ENCODE peak calls at places on chromosomes 1 and 21, in six cellular contexts. X is fibroblast of lung, E is mesendoderm, D is HCT116, K is H9, H is IMR-90. Q is an unnamed sample. For H3K4me1, the result is how much of the 10 kb centered on the place peaks cover.

GRCh38 chr1:86687595-86687994 is 16.8 kb upstream of the SH3GLB1 start:
- DNase-seq in X (peak), E (no peak), D (no peak), K (no peak), H (no peak), Q (no peak)

GRCh38 chr1:36128126-36128904 is 3.3 kb upstream of the COL8A2 start:
- DNase-seq in X (no peak), E (no peak), D (no peak), K (no peak), H (peak), Q (no peak)

GRCh38 chr21:36647279-36648093 is 51.4 kb upstream of the SIM2 start:
- DNase-seq in X (peak), E (peak), D (no peak), K (peak), H (peak), Q (no peak)

GRCh38 chr1:36534711-36535412 is 52.1 kb upstream of the CSF3R start:
- DNase-seq in X (no peak), E (no peak), D (no peak), K (peak), H (no peak), Q (no peak)

GRCh38 chr1:216250861-216251260 is 172.4 kb downstream of the USH2A start:
- DNase-seq in X (no peak), E (no peak), D (no peak), K (no peak), H (no peak), Q (no peak)

GRCh38 chr1:11581455-11581854 is 72.8 kb downstream of the FBXO2 start:
- DNase-seq in X (no peak), E (peak), D (no peak), K (no peak), H (no peak), Q (no peak)

GRCh38 chr1:155773221-155773620 is 83.8 kb downstream of the GON4L start:
- DNase-seq in X (no peak), E (no peak), D (no peak), K (no peak), H (no peak), Q (no peak)

GRCh38 chr1:175072131-175072941 is 4.7 kb downstream of the TNN start:
- DNase-seq in X (peak), E (peak), D (no peak), K (peak), H (peak), Q (no peak)

GRCh38 chr21:29146726-29147125 is 16.3 kb downstream of the MAP3K7CL start:
- DNase-seq in X (no peak), E (no peak), D (no peak), K (no peak), H (no peak), Q (no peak)

GRCh38 chr1:16146888-16147614 is 8.8 kb downstream of the EPHA2 start:
- DNase-seq in X (no peak), E (peak), D (no peak), K (no peak), H (peak), Q (no peak)
- H3K9ac ChIP-seq in X (peak), E (peak), D (peak), K (no peak), H (peak), Q (no peak)

GRCh38 chr1:233107130-233107529 is 156.7 kb downstream of the NTPCR start:
- DNase-seq in X (no peak), E (no peak), D (no peak), K (no peak), H (no peak), Q (no peak)
- H3K4me1 ChIP-seq in X (under half), E (under half), D (under half), K (under half), H (under half), Q (under half)

GRCh38 chr1:16913616-16913865 is 8.2 kb upstream of the CROCC start:
- DNase-seq in X (no peak), E (no peak), D (no peak), K (no peak), H (no peak), Q (no peak)
- H3K9ac ChIP-seq in X (peak), E (peak), D (peak), K (no peak), H (peak), Q (peak)

DNA sequence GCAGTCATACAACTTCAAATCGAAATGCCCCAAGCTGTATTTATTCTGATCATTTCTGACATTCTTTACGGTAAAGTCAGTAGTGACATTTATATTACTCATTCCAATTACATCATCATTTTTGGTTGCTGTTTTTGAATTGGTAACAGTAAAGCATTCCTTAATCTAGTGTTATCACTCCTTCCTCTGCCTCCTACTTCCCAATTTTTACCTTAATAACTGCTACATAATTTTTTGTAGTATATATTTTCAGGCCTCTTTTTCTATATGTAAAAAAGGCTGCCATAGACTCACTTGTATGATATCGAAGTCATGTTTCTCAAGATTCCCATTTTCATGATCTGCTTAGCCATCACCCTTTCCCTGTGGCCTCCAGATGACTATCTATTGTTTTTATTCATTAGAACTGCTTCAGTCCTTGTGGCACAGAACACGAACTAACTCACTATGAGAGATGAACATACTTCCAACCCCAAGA is 167.2 kb downstream of the RUNX1 start:
- DNase-seq in X (peak), E (no peak), D (no peak), K (no peak), H (peak), Q (no peak)
- H3K4me1 ChIP-seq in X (under half), E (under half), D (half or more), K (under half), H (under half), Q (under half)

GRCh38 chr1:24535778-24536177 is 20.1 kb upstream of the NCMAP start:
- DNase-seq in X (no peak), E (no peak), D (no peak), K (no peak), H (no peak), Q (no peak)
- H3K9ac ChIP-seq in X (no peak), E (no peak), D (peak), K (no peak), H (no peak), Q (no peak)

GRCh38 chr1:246579818-246580217 is 13.6 kb downstream of the CNST start:
- DNase-seq in X (no peak), E (no peak), D (no peak), K (no peak), H (no peak), Q (no peak)

GRCh38 chr1:246577082-246577719 is 10.9 kb downstream of the CNST start:
- DNase-seq in X (no peak), E (no peak), D (no peak), K (no peak), H (no peak), Q (no peak)

GRCh38 chr1:246576709-246577032 is 10.4 kb downstream of the CNST start:
- DNase-seq in X (no peak), E (no peak), D (no peak), K (no peak), H (no peak), Q (no peak)

GRCh38 chr1:246580497-246581047 is 14.3 kb downstream of the CNST start:
- DNase-seq in X (no peak), E (no peak), D (no peak), K (no peak), H (no peak), Q (no peak)

DNA sequence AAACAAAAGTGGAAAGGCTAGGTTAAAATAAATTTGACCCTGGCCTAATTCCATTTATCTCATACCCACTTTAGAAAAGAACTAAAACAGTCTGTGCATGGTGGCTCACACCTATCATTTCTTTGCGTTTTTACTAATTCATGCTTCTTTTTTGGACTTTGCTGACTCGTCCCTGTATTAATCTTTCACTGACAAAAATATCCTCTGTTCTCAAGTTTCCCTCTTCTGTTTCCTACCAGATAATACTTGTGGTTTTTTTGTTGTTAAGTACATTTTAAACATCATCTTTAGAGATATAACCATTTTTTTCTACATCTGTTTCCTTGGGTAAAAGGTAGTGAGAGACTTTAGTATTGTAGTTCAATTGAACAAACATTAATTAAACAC is 11.5 kb downstream of the CNST start:
- DNase-seq in X (no peak), E (no peak), D (no peak), K (no peak), H (peak), Q (no peak)
- H3K4me1 ChIP-seq in X (under half), E (under half), D (under half), K (under half), H (under half), Q (under half)

DNA sequence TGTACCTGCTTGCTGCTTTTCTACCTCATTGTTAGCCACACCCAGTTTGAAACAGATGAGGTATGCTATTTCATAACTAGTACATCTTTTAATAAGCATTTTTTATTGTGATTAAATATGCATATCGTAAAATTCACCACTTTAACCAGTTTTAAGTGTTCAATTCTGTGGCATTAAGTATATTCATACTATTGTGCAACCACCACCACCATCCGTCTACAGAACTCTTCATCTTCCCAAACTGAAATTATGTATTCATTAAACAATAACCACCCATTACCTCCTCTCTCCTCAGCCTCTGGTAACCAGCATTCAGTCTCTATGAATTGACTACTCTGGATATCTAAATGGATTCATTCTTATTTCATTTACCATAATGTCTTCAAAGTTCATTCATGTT is 20.1 kb downstream of the DR1 start:
- DNase-seq in X (no peak), E (no peak), D (no peak), K (no peak), H (no peak), Q (no peak)
- H3K9ac ChIP-seq in X (no peak), E (no peak), D (no peak), K (no peak), H (no peak), Q (no peak)

GRCh38 chr1:42990757-42991346 is 32.2 kb upstream of the SLC2A1 start:
- DNase-seq in X (no peak), E (no peak), D (no peak), K (no peak), H (no peak), Q (no peak)

GRCh38 chr1:42998381-42998780 is 39.7 kb upstream of the SLC2A1 start:
- DNase-seq in X (no peak), E (no peak), D (no peak), K (no peak), H (peak), Q (no peak)

GRCh38 chr1:42992043-42992697 is 33.5 kb upstream of the SLC2A1 start:
- DNase-seq in X (no peak), E (no peak), D (no peak), K (no peak), H (no peak), Q (no peak)

GRCh38 chr1:42996384-42996991 is 37.8 kb upstream of the SLC2A1 start:
- DNase-seq in X (no peak), E (no peak), D (no peak), K (no peak), H (no peak), Q (no peak)

GRCh38 chr1:42993631-42994121 is 35.0 kb upstream of the SLC2A1 start:
- DNase-seq in X (no peak), E (peak), D (no peak), K (no peak), H (no peak), Q (no peak)
- H3K4me1 ChIP-seq in X (under half), E (under half), D (under half), K (under half), H (under half), Q (under half)

DNA sequence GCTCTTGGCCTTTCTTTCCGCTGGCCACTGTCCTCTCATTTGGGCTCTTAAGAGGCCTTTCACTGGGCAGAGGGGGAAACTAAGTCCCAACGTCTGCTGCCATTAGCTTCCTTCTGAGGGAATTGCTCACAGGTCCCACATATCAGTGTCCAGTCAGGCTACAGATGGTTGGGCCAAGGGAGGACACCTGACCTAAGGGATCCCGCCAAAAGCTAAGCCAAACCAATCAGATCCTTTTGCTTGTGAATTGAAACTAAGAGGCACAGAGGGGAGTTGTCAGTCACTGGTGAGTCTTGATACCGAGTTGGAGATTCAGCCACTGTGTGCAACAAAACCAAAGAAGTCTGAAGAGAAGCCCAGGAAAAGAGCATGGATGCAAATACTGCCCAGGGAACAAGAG is 5.7 kb upstream of the NT5C1A start:
- DNase-seq in X (no peak), E (no peak), D (no peak), K (no peak), H (no peak), Q (no peak)
- H3K9ac ChIP-seq in X (no peak), E (no peak), D (no peak), K (no peak), H (no peak), Q (no peak)

GRCh38 chr1:159937014-159937750 is 8.2 kb downstream of the IGSF9 start:
- DNase-seq in X (no peak), E (no peak), D (no peak), K (no peak), H (no peak), Q (no peak)

GRCh38 chr1:159939603-159940002 is 5.8 kb downstream of the IGSF9 start:
- DNase-seq in X (no peak), E (no peak), D (no peak), K (no peak), H (no peak), Q (no peak)

GRCh38 chr1:159938221-159938852 is 7.1 kb downstream of the IGSF9 start:
- DNase-seq in X (no peak), E (no peak), D (no peak), K (no peak), H (no peak), Q (no peak)

GRCh38 chr1:159940006-159940620 is 5.3 kb downstream of the IGSF9 start:
- DNase-seq in X (no peak), E (no peak), D (no peak), K (no peak), H (no peak), Q (no peak)

GRCh38 chr1:159938905-159939587 is 6.4 kb downstream of the IGSF9 start:
- DNase-seq in X (no peak), E (no peak), D (no peak), K (no peak), H (no peak), Q (no peak)
- H3K4me1 ChIP-seq in X (under half), E (under half), D (under half), K (under half), H (under half), Q (under half)

Q was measured in neuronal stem cell.